ENCODE peak calls at places on chromosomes 16 and 17, in eight cellular contexts. N is vagina, J is spleen, S is transverse colon, C is adrenal gland, L is K562, B is testis, Z is IMR-90. T is an unnamed sample. For H3K4me1, the result is how much of the 10 kb centered on the place peaks cover.

GRCh38 chr17:67138392-67138791 is 94.0 kb downstream of the CACNG1 start:
- DNase-seq in B (no peak), C (no peak), Z (no peak), S (no peak), J (no peak), L (no peak), N (no peak), T (no peak)

GRCh38 chr17:21033350-21033749 is 9.5 kb downstream of the USP22 start:
- DNase-seq in S (no peak), J (no peak), B (no peak), C (no peak), Z (peak), N (no peak), L (no peak), T (no peak)

GRCh38 chr17:3993493-3994220 is 29.4 kb upstream of the ATP2A3 start:
- DNase-seq in B (no peak), J (no peak), Z (no peak), L (no peak), N (no peak), C (no peak), S (no peak), T (no peak)

GRCh38 chr16:11328172-11329079 is 16.8 kb upstream of the RMI2 start:
- DNase-seq in B (peak), C (peak), S (peak), Z (peak), J (peak), N (no peak), L (no peak), T (no peak)

GRCh38 chr17:60154616-60155426 is 5.0 kb downstream of the CA4 start:
- DNase-seq in B (no peak), C (no peak), N (no peak), S (no peak), L (no peak), J (peak), Z (peak), T (no peak)

GRCh38 chr17:336110-337021 is 16.2 kb downstream of the RPH3AL start:
- DNase-seq in N (no peak), J (peak), Z (no peak), B (peak), S (peak), L (no peak), C (peak), T (no peak)

GRCh38 chr17:28497931-28498330 is 8.2 kb upstream of the FOXN1 start:
- DNase-seq in J (no peak), N (no peak), S (no peak), C (no peak), L (no peak), B (no peak), Z (no peak), T (no peak)

GRCh38 chr17:8745586-8746500 is 1.2 kb upstream of the CCDC42 start:
- DNase-seq in S (peak), Z (peak), N (peak), C (peak), J (peak), L (peak), B (peak), T (peak)

GRCh38 chr17:7177954-7178477 is 1.2 kb downstream of the ASGR1 start:
- DNase-seq in B (no peak), Z (peak), L (peak), J (no peak), N (no peak), S (no peak), C (no peak), T (no peak)

GRCh38 chr17:31250229-31250628 is 46.8 kb downstream of the OMG start:
- DNase-seq in B (no peak), Z (no peak), J (no peak), S (no peak), C (no peak), N (no peak), L (no peak), T (no peak)

GRCh38 chr16:3957344-3957980 is 76.9 kb upstream of the CREBBP start:
- DNase-seq in B (no peak), S (no peak), J (no peak), N (no peak), C (no peak), Z (no peak), L (no peak), T (no peak)

GRCh38 chr16:20916289-20916688 is 15.7 kb downstream of the LYRM1 start:
- DNase-seq in S (no peak), N (no peak), Z (no peak), C (no peak), J (no peak), L (no peak), B (no peak), T (no peak)

GRCh38 chr16:1326380-1326779 is 7.1 kb upstream of the BAIAP3 start:
- DNase-seq in Z (no peak), L (no peak), N (no peak), S (no peak), B (no peak), C (no peak), J (no peak), T (no peak)

GRCh38 chr17:80028030-80028429 is 7.6 kb downstream of the TBC1D16 start:
- DNase-seq in J (no peak), S (no peak), C (no peak), Z (no peak), B (no peak), L (no peak), N (no peak), T (no peak)

GRCh38 chr17:43562679-43563146 is 16.6 kb upstream of the ETV4 start:
- DNase-seq in B (no peak), Z (no peak), L (no peak), S (no peak), J (no peak), N (no peak), C (no peak), T (no peak)

GRCh38 chr16:396605-397004 is 394 bp upstream of the NME4 start:
- DNase-seq in B (peak), J (no peak), S (peak), C (peak), L (peak), N (no peak), Z (peak), T (no peak)

GRCh38 chr16:55340445-55340844 is 16.4 kb downstream of the IRX6 start:
- DNase-seq in N (no peak), J (no peak), C (no peak), B (no peak), S (no peak), L (no peak), Z (no peak), T (no peak)

GRCh38 chr17:27475070-27475673 is 18.9 kb downstream of the KSR1 start:
- DNase-seq in B (no peak), L (no peak), Z (no peak), C (no peak), S (no peak), N (no peak), J (no peak), T (no peak)

GRCh38 chr17:75906143-75906884 is 1.6 kb upstream of the MRPL38 start:
- DNase-seq in B (no peak), N (no peak), C (no peak), L (no peak), S (no peak), Z (no peak), J (no peak), T (no peak)

GRCh38 chr17:38742431-38743308 is 5.5 kb downstream of the PCGF2 start:
- DNase-seq in B (peak), L (no peak), N (no peak), C (no peak), J (peak), S (peak), Z (peak), T (no peak)

GRCh38 chr17:64938925-64939474 is 19.7 kb upstream of the LRRC37A3 start:
- DNase-seq in C (peak), B (peak), L (peak), Z (peak), S (peak), J (peak), N (no peak), T (no peak)

GRCh38 chr16:4290236-4290830 is 17.5 kb upstream of the TFAP4 start:
- DNase-seq in C (peak), B (no peak), L (no peak), S (no peak), J (no peak), N (no peak), Z (peak), T (peak)

GRCh38 chr17:81391964-81392908 is 3.0 kb upstream of the BAHCC1 start:
- DNase-seq in L (no peak), J (no peak), S (peak), Z (peak), N (no peak), B (peak), C (peak), T (peak)

GRCh38 chr16:27318399-27319256 is 4.9 kb downstream of the IL4R start:
- DNase-seq in N (no peak), B (no peak), L (no peak), J (peak), Z (peak), C (peak), S (peak), T (no peak)

GRCh38 chr16:48561960-48562393 is 48.0 kb downstream of the N4BP1 start:
- DNase-seq in J (no peak), L (no peak), C (peak), S (no peak), Z (peak), B (no peak), N (no peak), T (no peak)

GRCh38 chr17:8186787-8187516 is 3.0 kb downstream of the BORCS6 start:
- DNase-seq in L (peak), B (peak), S (peak), J (peak), Z (peak), N (no peak), C (peak), T (peak)

GRCh38 chr17:79630120-79630519 is 19.3 kb upstream of the RBFOX3 start:
- DNase-seq in J (no peak), S (no peak), C (no peak), B (peak), N (peak), L (no peak), Z (no peak), T (no peak)

GRCh38 chr17:27993161-27993695 is 49.2 kb upstream of the NLK start:
- DNase-seq in C (no peak), N (no peak), L (no peak), J (no peak), S (no peak), Z (no peak), B (no peak), T (no peak)

GRCh38 chr17:41893384-41893783 is 25.4 kb downstream of the ACLY start:
- DNase-seq in B (no peak), C (no peak), L (no peak), S (no peak), N (no peak), J (no peak), Z (no peak), T (no peak)

GRCh38 chr16:67260426-67261063 is 11.8 kb downstream of the SLC9A5 start:
- DNase-seq in B (no peak), J (peak), N (no peak), L (peak), S (no peak), C (no peak), Z (peak), T (peak)

GRCh38 chr17:49815761-49816281 is 27.3 kb downstream of the KAT7 start:
- DNase-seq in S (no peak), B (no peak), Z (no peak), L (no peak), J (no peak), N (no peak), C (no peak), T (no peak)

GRCh38 chr16:162271-162991 is 3.3 kb upstream of the HBM start:
- DNase-seq in L (no peak), C (no peak), B (no peak), J (no peak), Z (no peak), S (no peak), N (no peak), T (no peak)

GRCh38 chr17:21355586-21355985 is 20.6 kb upstream of the KCNJ12 start:
- DNase-seq in C (no peak), Z (no peak), L (no peak), B (no peak), N (no peak), J (peak), S (no peak), T (no peak)

GRCh38 chr17:68383443-68384321 is 73.6 kb downstream of the WIPI1 start:
- DNase-seq in Z (peak), L (no peak), C (peak), J (no peak), N (no peak), B (no peak), S (no peak), T (no peak)

GRCh38 chr16:57409065-57409464 is 4.5 kb downstream of the CCL17 start:
- DNase-seq in S (no peak), N (no peak), Z (no peak), L (no peak), J (no peak), C (no peak), B (no peak), T (no peak)

GRCh38 chr16:57411362-57411976 is 6.9 kb downstream of the CCL17 start:
- DNase-seq in J (no peak), C (no peak), S (no peak), L (no peak), N (no peak), B (no peak), Z (no peak), T (no peak)

GRCh38 chr16:57412584-57412983 is 8.0 kb downstream of the CCL17 start:
- DNase-seq in Z (no peak), J (no peak), S (no peak), N (no peak), B (no peak), L (no peak), C (no peak), T (no peak)

GRCh38 chr16:57407521-57408353 is 3.2 kb downstream of the CCL17 start:
- DNase-seq in C (no peak), J (no peak), N (no peak), B (no peak), L (no peak), S (no peak), Z (no peak), T (no peak)

DNA sequence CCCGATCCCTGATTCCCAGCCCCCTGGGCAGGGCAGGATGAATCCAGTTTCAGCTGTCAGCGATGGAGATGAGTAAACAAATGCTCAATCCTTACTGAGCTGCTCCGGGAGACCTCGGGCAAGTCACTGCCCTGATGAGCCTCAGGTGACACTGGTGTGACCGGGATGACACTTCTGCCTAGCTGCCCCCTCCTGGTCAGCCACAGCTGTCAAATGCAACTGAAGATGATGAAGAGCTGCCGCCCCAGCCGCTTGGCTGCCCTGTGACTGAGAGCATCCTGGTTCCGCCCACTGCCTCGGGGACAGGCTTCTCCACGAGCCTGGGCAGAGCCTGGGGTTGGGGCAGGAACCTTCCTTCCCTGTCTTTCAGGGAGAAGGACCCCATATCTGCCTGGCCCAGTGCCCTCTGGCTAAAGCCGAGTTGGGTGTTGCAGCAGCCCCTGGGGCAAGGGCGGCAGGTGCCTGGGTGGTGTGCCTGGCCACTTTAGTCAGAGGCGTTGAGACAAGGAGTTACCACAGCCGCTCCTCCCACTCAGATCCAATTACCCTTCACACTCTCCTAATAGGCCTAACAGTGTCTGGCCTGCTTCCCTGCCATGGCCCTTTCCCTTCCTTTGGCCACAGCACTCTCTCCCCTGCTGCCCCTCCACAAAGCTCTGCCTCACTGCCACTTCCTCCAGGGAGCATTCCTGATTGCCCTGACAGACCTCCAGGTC is 5.5 kb downstream of the CCL17 start:
- DNase-seq in B (no peak), Z (no peak), N (no peak), S (no peak), C (peak), L (no peak), J (no peak), T (no peak)
- H3K4me1 ChIP-seq in B (under half), Z (under half), N (under half), S (under half), C (under half), L (under half), J (under half), T (under half)

GRCh38 chr16:86508947-86509758 is 1.2 kb upstream of the FOXF1 start:
- DNase-seq in L (no peak), C (no peak), S (peak), Z (peak), J (no peak), N (no peak), B (no peak), T (no peak)
- TF ChIP-seq POLR2A in L (no peak), C (no peak), S (peak), Z (peak), J (no peak), N (no peak), B (no peak), T (no peak)

GRCh38 chr16:84344781-84345180 is 23.6 kb upstream of the ATP2C2 start:
- DNase-seq in N (no peak), J (no peak), S (no peak), B (no peak), C (no peak), Z (no peak), L (no peak), T (no peak)
- H3K27ac ChIP-seq in N (no peak), J (no peak), S (no peak), B (no peak), C (no peak), Z (no peak), L (no peak), T (no peak)

GRCh38 chr17:17119106-17119505 is 76.8 kb downstream of the MPRIP start:
- DNase-seq in J (no peak), Z (no peak), S (peak), N (no peak), B (peak), C (peak), L (no peak), T (no peak)
- H3K4me1 ChIP-seq in J (half or more), Z (under half), S (under half), N (half or more), B (half or more), C (under half), L (under half), T (half or more)

GRCh38 chr16:85944572-85945423 is 45.8 kb downstream of the IRF8 start:
- DNase-seq in C (no peak), B (no peak), L (no peak), J (no peak), S (no peak), Z (no peak), N (no peak), T (no peak)
- TF ChIP-seq POLR2A in C (no peak), B (no peak), L (no peak), J (no peak), S (no peak), Z (no peak), N (no peak), T (no peak)

GRCh38 chr16:73000907-73001521 is 46.9 kb downstream of the ZFHX3 start:
- DNase-seq in S (no peak), L (no peak), N (no peak), C (no peak), J (no peak), Z (no peak), B (no peak), T (no peak)

GRCh38 chr16:72997141-72997542 is 50.8 kb downstream of the ZFHX3 start:
- DNase-seq in N (no peak), B (no peak), L (no peak), J (no peak), C (no peak), S (no peak), Z (peak), T (peak)

GRCh38 chr16:72996291-72997062 is 51.5 kb downstream of the ZFHX3 start:
- DNase-seq in J (no peak), Z (no peak), B (no peak), S (peak), C (no peak), L (no peak), N (no peak), T (no peak)

GRCh38 chr16:73000020-73000906 is 47.7 kb downstream of the ZFHX3 start:
- DNase-seq in J (no peak), C (no peak), S (no peak), Z (no peak), B (peak), L (no peak), N (no peak), T (peak)

GRCh38 chr16:72999541-73000019 is 48.3 kb downstream of the ZFHX3 start:
- DNase-seq in B (no peak), J (no peak), C (no peak), S (no peak), N (no peak), L (no peak), Z (no peak), T (no peak)
- H3K27ac ChIP-seq in B (no peak), J (no peak), C (no peak), S (peak), N (peak), L (no peak), Z (no peak), T (peak)

DNA sequence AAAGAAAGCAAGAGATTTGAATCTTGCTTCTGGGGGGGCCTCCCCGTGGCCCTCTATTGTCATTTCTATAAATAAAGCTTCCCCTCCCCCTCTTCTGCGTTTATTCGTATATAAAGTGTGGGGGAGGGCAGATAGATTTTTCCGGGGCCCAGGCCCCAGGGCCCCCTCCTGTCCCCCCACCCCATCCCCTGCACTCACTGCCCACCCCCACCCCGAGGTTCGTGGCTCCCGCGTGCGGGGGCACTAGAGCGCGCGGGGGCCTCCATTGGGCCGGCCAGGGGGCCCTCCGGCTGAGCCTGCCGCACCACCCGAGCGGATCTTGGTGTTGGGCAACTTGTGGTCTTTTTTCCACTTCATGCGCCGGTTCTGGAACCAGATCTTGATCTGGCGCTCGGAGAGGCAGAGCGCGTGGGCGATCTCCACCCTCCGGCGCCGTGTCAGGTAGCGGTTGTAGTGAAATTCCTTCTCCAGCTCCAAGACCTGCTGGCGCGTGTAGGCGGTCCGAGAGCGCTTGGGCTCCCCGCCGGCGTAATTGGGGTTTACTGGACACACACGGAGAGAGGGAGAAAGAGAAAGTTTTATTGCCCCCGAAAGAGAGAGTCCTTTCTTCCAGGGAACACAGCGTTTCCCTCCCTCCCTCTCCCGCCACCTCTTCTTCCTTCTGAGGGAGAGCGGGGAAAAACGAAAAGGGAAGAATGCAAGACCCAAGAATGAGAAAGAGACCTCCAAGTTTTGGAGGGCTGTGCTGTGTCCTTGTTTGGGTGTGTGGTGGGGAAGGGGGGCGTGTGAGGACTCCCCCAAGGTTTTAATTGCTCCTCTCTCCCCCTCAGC is 1.5 kb downstream of the HOXB4 start:
- DNase-seq in L (peak), Z (peak), N (no peak), C (peak), J (no peak), B (no peak), S (no peak), T (no peak)
- H3K4me1 ChIP-seq in L (half or more), Z (under half), N (under half), C (under half), J (half or more), B (under half), S (half or more), T (under half)

T was measured in gastrocnemius medialis.